ENCODE peak calls at places on chromosome 20, in eight cellular contexts. H, I, J, U, B, Y, A and W are unnamed samples.
A peak's percentile ranks its signal among the peaks of the same experiment; 100 is the strongest.

GRCh38 chr20:35854697-35855434 is 83.1 kb downstream of the PHF20 start:
- DNase-seq in B (no peak), I (no peak), J (no peak), H (no peak), Y (peak; percentile 43), U (no peak), A (peak; percentile 86), W (no peak)

GRCh38 chr20:41508335-41508734 is 109.8 kb downstream of the CHD6 start:
- DNase-seq in A (no peak), B (no peak), H (no peak), U (peak; percentile 26), Y (no peak), J (no peak), I (no peak), W (no peak)

GRCh38 chr20:8853805-8854338 is 215.0 kb upstream of the PLCB4 start:
- DNase-seq in A (peak; percentile 70), B (no peak), H (no peak), J (no peak), U (peak; percentile 37), Y (peak; percentile 84), I (no peak), W (no peak)

GRCh38 chr20:16106191-16106849 is 466.9 kb downstream of the KIF16B start:
- DNase-seq in I (no peak), A (peak; percentile 2), H (no peak), Y (no peak), U (no peak), B (no peak), J (no peak), W (no peak)

GRCh38 chr20:48025661-48026060 is 240.4 kb upstream of the SULF2 start:
- DNase-seq in J (no peak), H (no peak), U (no peak), I (no peak), Y (no peak), A (peak; percentile 89), B (no peak), W (no peak)

GRCh38 chr20:53138454-53139291 is 166.5 kb downstream of the TSHZ2 start:
- DNase-seq in A (peak; percentile 23), H (no peak), U (no peak), Y (no peak), J (no peak), I (no peak), B (no peak), W (no peak)

GRCh38 chr20:22586645-22587310 is 2.4 kb upstream of the FOXA2 start:
- DNase-seq in B (no peak), Y (no peak), A (no peak), H (no peak), U (peak; percentile 85), J (no peak), I (peak; percentile 79), W (no peak)

GRCh38 chr20:53608456-53609413 is 15.1 kb upstream of the ZNF217 start:
- DNase-seq in I (peak; percentile 29), H (peak; percentile 26), U (peak; percentile 57), A (no peak), B (no peak), J (peak; percentile 61), Y (no peak), W (peak; percentile 17)

GRCh38 chr20:30811896-30812671 is 445.4 kb upstream of the DEFB115 start:
- DNase-seq in H (peak; percentile 28), J (peak; percentile 63), B (no peak), I (no peak), Y (peak; percentile 49), A (peak; percentile 53), U (peak; percentile 31), W (no peak)

GRCh38 chr20:23135449-23136447 is 49.6 kb upstream of the CD93 start:
- DNase-seq in Y (no peak), U (no peak), B (peak; percentile 31), J (peak; percentile 66), A (no peak), I (no peak), H (no peak), W (no peak)

GRCh38 chr20:9609892-9610502 is 95.6 kb downstream of the LAMP5 start:
- DNase-seq in U (peak; percentile 73), B (peak; percentile 59), Y (peak; percentile 71), A (peak; percentile 47), J (no peak), H (no peak), I (peak; percentile 69), W (no peak)

GRCh38 chr20:44643596-44644383 is 7.7 kb downstream of the ADA start:
- DNase-seq in H (peak; percentile 76), Y (peak; percentile 80), A (peak; percentile 82), B (no peak), U (peak; percentile 50), I (peak; percentile 49), J (peak; percentile 80), W (peak; percentile 59)

GRCh38 chr20:59560588-59561227 is 43.6 kb upstream of the PHACTR3 start:
- DNase-seq in B (no peak), Y (peak; percentile 11), I (no peak), U (no peak), A (no peak), J (no peak), H (no peak), W (no peak)

GRCh38 chr20:21522479-21523397 is 8.9 kb upstream of the NKX2-2 start:
- DNase-seq in A (no peak), I (no peak), B (peak; percentile 50), H (no peak), U (no peak), J (no peak), Y (no peak), W (no peak)

GRCh38 chr20:37228656-37229055 is 33.0 kb downstream of the GHRH start:
- DNase-seq in H (peak; percentile 28), Y (no peak), J (no peak), B (no peak), I (no peak), A (no peak), U (no peak), W (no peak)

GRCh38 chr20:25987073-25987927 is 290.6 kb upstream of the ZNF337 start:
- DNase-seq in J (no peak), U (peak; percentile 51), I (no peak), B (peak; percentile 53), H (peak; percentile 34), A (peak; percentile 11), Y (peak; percentile 10), W (peak; percentile 68)

GRCh38 chr20:13800728-13801134 is 15.9 kb downstream of the NDUFAF5 start:
- DNase-seq in I (peak; percentile 88), U (peak; percentile 52), H (peak; percentile 94), B (peak; percentile 68), A (peak; percentile 94), J (peak; percentile 78), Y (peak; percentile 85), W (no peak)

GRCh38 chr20:13794667-13795066 is 9.8 kb downstream of the NDUFAF5 start:
- DNase-seq in A (no peak), J (no peak), U (no peak), H (no peak), B (no peak), Y (no peak), I (no peak), W (no peak)

GRCh38 chr20:13799040-13799439 is 14.2 kb downstream of the NDUFAF5 start:
- DNase-seq in J (no peak), Y (no peak), B (no peak), H (no peak), I (no peak), U (no peak), A (no peak), W (no peak)

GRCh38 chr20:13799974-13800373 is 15.1 kb downstream of the NDUFAF5 start:
- DNase-seq in J (no peak), B (no peak), U (no peak), Y (no peak), A (no peak), I (no peak), H (no peak), W (no peak)
- H3K4me3 ChIP-seq in J (no peak overlapping the region), B (no peak overlapping the region), U (no peak overlapping the region), Y (no peak overlapping the region), A (no peak overlapping the region), I (no peak overlapping the region), H (no peak overlapping the region), W (no peak overlapping the region)

GRCh38 chr20:50112512-50113419 is at the start of gene UBE2V1:
- DNase-seq in H (peak; percentile 92), I (peak; percentile 94), J (peak; percentile 93), A (peak; percentile 86), U (peak; percentile 93), Y (peak; percentile 81), B (peak; percentile 93), W (peak; percentile 84)

GRCh38 chr20:50113420-50114224 is 672 bp upstream of the UBE2V1 start:
- DNase-seq in J (no peak), Y (no peak), I (no peak), A (no peak), H (no peak), B (no peak), U (no peak), W (no peak)

GRCh38 chr20:50111829-50112495 is 988 bp downstream of the UBE2V1 start:
- DNase-seq in U (no peak), I (no peak), B (no peak), J (no peak), H (no peak), A (no peak), Y (no peak), W (no peak)

GRCh38 chr20:50110141-50111047 is 2.6 kb downstream of the UBE2V1 start:
- DNase-seq in U (peak; percentile 58), A (peak; percentile 79), I (peak; percentile 33), J (no peak), H (no peak), Y (no peak), B (no peak), W (peak; percentile 31)

GRCh38 chr20:50111120-50111828 is 1.7 kb downstream of the UBE2V1 start:
- DNase-seq in Y (peak; percentile 73), B (no peak), I (no peak), J (no peak), U (no peak), H (no peak), A (peak; percentile 76), W (no peak)
- H3K27ac ChIP-seq in Y (peak overlapping the region; percentile 94), B (no peak overlapping the region), I (peak overlapping the region; percentile 100), J (peak overlapping the region; percentile 94), U (peak overlapping the region; percentile 94), H (peak overlapping the region; percentile 99), A (peak overlapping the region; percentile 91), W (peak overlapping the region; percentile 89)

GRCh38 chr20:58515240-58516212 is at the start of gene APCDD1L:
- DNase-seq in I (no peak), Y (peak; percentile 69), B (no peak), H (no peak), J (no peak), U (no peak), A (peak; percentile 89), W (no peak)
- H3K4me3 ChIP-seq in I (peak within 1 kb of the TSS; percentile 8), Y (peak within 1 kb of the TSS; percentile 58), B (no peak within 1 kb of the TSS), H (peak within 1 kb of the TSS; percentile 53), J (no peak within 1 kb of the TSS), U (peak within 1 kb of the TSS; percentile 5), A (peak within 1 kb of the TSS; percentile 36), W (no peak within 1 kb of the TSS)

GRCh38 chr20:24651171-24651972 is 181.9 kb downstream of the SYNDIG1 start:
- DNase-seq in B (no peak), U (no peak), Y (peak; percentile 97), J (peak; percentile 10), I (no peak), A (peak; percentile 94), H (no peak), W (no peak)

GRCh38 chr20:24654425-24654824 is 185.0 kb downstream of the SYNDIG1 start:
- DNase-seq in H (no peak), I (no peak), J (no peak), Y (no peak), B (no peak), A (no peak), U (no peak), W (no peak)

GRCh38 chr20:24656391-24656790 is 187.0 kb downstream of the SYNDIG1 start:
- DNase-seq in B (no peak), U (no peak), H (no peak), J (no peak), Y (no peak), A (no peak), I (no peak), W (no peak)

GRCh38 chr20:24651973-24652340 is 182.5 kb downstream of the SYNDIG1 start:
- DNase-seq in H (no peak), J (no peak), Y (no peak), B (no peak), I (no peak), U (no peak), A (no peak), W (no peak)

GRCh38 chr20:24653306-24653705 is 183.9 kb downstream of the SYNDIG1 start:
- DNase-seq in J (peak; percentile 12), A (peak; percentile 33), H (no peak), B (no peak), Y (peak; percentile 27), I (no peak), U (no peak), W (no peak)
- H3K27ac ChIP-seq in J (no peak overlapping the region), A (no peak overlapping the region), H (no peak overlapping the region), B (no peak overlapping the region), Y (no peak overlapping the region), I (no peak overlapping the region), U (no peak overlapping the region), W (no peak overlapping the region)